ENCODE peak calls at places on chromosomes 16 and 17, in ten cellular contexts. One of them, this sample, is unnamed. For H3K27me3, the result is how much of the 10 kb centered on the place peaks cover.

GRCh38 chr17:43517615-43518386 is 28.3 kb downstream of the ETV4 start:
- DNase-seq in stomach: no peak
- DNase-seq in PC-9: no peak
- DNase-seq in pancreas: no peak
- DNase-seq in right lobe of liver: no peak
- DNase-seq in heart right ventricle: no peak
- DNase-seq in IMR-90: peak
- DNase-seq in small intestine: peak
- DNase-seq in GM23248: peak
- DNase-seq in AG04450: no peak
- DNase-seq in this sample: peak

GRCh38 chr17:7114241-7114874 is at the start of gene ASGR2:
- DNase-seq in right lobe of liver: peak
- DNase-seq in GM23248: no peak
- DNase-seq in pancreas: no peak
- DNase-seq in heart right ventricle: no peak
- DNase-seq in PC-9: no peak
- DNase-seq in IMR-90: no peak
- DNase-seq in small intestine: no peak
- DNase-seq in AG04450: no peak
- DNase-seq in stomach: no peak
- DNase-seq in this sample: no peak

GRCh38 chr17:9158545-9159452 is 137.5 kb downstream of the NTN1 start:
- DNase-seq in heart right ventricle: no peak
- DNase-seq in IMR-90: no peak
- DNase-seq in pancreas: no peak
- DNase-seq in AG04450: no peak
- DNase-seq in right lobe of liver: no peak
- DNase-seq in small intestine: peak
- DNase-seq in GM23248: peak
- DNase-seq in stomach: no peak
- DNase-seq in PC-9: no peak
- DNase-seq in this sample: no peak

GRCh38 chr16:52499061-52499460 is 47.9 kb downstream of the TOX3 start:
- DNase-seq in stomach: no peak
- DNase-seq in right lobe of liver: no peak
- DNase-seq in GM23248: no peak
- DNase-seq in PC-9: no peak
- DNase-seq in small intestine: no peak
- DNase-seq in AG04450: no peak
- DNase-seq in heart right ventricle: no peak
- DNase-seq in pancreas: no peak
- DNase-seq in IMR-90: no peak
- DNase-seq in this sample: no peak

GRCh38 chr17:19991252-19991885 is 13.7 kb upstream of the AKAP10 start:
- DNase-seq in right lobe of liver: no peak
- DNase-seq in heart right ventricle: no peak
- DNase-seq in PC-9: peak
- DNase-seq in small intestine: no peak
- DNase-seq in GM23248: no peak
- DNase-seq in stomach: no peak
- DNase-seq in pancreas: no peak
- DNase-seq in AG04450: no peak
- DNase-seq in IMR-90: no peak
- DNase-seq in this sample: no peak

GRCh38 chr17:32771396-32771795 is 105.5 kb downstream of the MYO1D start:
- DNase-seq in stomach: no peak
- DNase-seq in pancreas: no peak
- DNase-seq in right lobe of liver: no peak
- DNase-seq in GM23248: peak
- DNase-seq in small intestine: no peak
- DNase-seq in PC-9: no peak
- DNase-seq in heart right ventricle: no peak
- DNase-seq in AG04450: no peak
- DNase-seq in IMR-90: no peak
- DNase-seq in this sample: no peak

GRCh38 chr16:69927056-69927757 is 23.9 kb upstream of the CLEC18A start:
- DNase-seq in small intestine: no peak
- DNase-seq in pancreas: peak
- DNase-seq in PC-9: no peak
- DNase-seq in stomach: no peak
- DNase-seq in right lobe of liver: no peak
- DNase-seq in AG04450: no peak
- DNase-seq in IMR-90: peak
- DNase-seq in GM23248: peak
- DNase-seq in heart right ventricle: peak
- DNase-seq in this sample: no peak

GRCh38 chr17:61384384-61385090 is 15.1 kb upstream of the TBX2 start:
- DNase-seq in small intestine: no peak
- DNase-seq in stomach: no peak
- DNase-seq in right lobe of liver: no peak
- DNase-seq in heart right ventricle: no peak
- DNase-seq in IMR-90: no peak
- DNase-seq in pancreas: no peak
- DNase-seq in AG04450: no peak
- DNase-seq in GM23248: no peak
- DNase-seq in PC-9: no peak
- DNase-seq in this sample: no peak

GRCh38 chr17:32267690-32268205 is 2.1 kb downstream of the RHBDL3 start:
- DNase-seq in stomach: no peak
- DNase-seq in AG04450: no peak
- DNase-seq in pancreas: no peak
- DNase-seq in GM23248: no peak
- DNase-seq in small intestine: no peak
- DNase-seq in heart right ventricle: no peak
- DNase-seq in PC-9: peak
- DNase-seq in IMR-90: no peak
- DNase-seq in right lobe of liver: no peak
- DNase-seq in this sample: no peak

GRCh38 chr17:76738468-76738850 is 540 bp downstream of the MFSD11 start:
- DNase-seq in PC-9: no peak
- DNase-seq in pancreas: no peak
- DNase-seq in small intestine: peak
- DNase-seq in stomach: no peak
- DNase-seq in GM23248: peak
- DNase-seq in IMR-90: no peak
- DNase-seq in AG04450: no peak
- DNase-seq in heart right ventricle: no peak
- DNase-seq in right lobe of liver: no peak
- DNase-seq in this sample: no peak

GRCh38 chr16:87829123-87829980 is 40.0 kb downstream of the SLC7A5 start:
- DNase-seq in heart right ventricle: no peak
- DNase-seq in IMR-90: no peak
- DNase-seq in right lobe of liver: no peak
- DNase-seq in small intestine: no peak
- DNase-seq in PC-9: no peak
- DNase-seq in GM23248: peak
- DNase-seq in AG04450: no peak
- DNase-seq in stomach: no peak
- DNase-seq in pancreas: peak
- DNase-seq in this sample: no peak

GRCh38 chr17:73030501-73030911 is 62.0 kb downstream of the SLC39A11 start:
- DNase-seq in heart right ventricle: no peak
- DNase-seq in AG04450: no peak
- DNase-seq in GM23248: peak
- DNase-seq in IMR-90: peak
- DNase-seq in stomach: peak
- DNase-seq in pancreas: peak
- DNase-seq in small intestine: peak
- DNase-seq in PC-9: no peak
- DNase-seq in right lobe of liver: peak
- DNase-seq in this sample: no peak

GRCh38 chr16:64580558-64580957 is 541.3 kb downstream of the CDH11 start:
- DNase-seq in AG04450: no peak
- DNase-seq in pancreas: no peak
- DNase-seq in heart right ventricle: no peak
- DNase-seq in small intestine: no peak
- DNase-seq in GM23248: no peak
- DNase-seq in stomach: no peak
- DNase-seq in PC-9: no peak
- DNase-seq in right lobe of liver: no peak
- DNase-seq in IMR-90: no peak
- DNase-seq in this sample: no peak

GRCh38 chr16:80047796-80048649 is 447.5 kb upstream of the MAF start:
- DNase-seq in IMR-90: no peak
- DNase-seq in small intestine: no peak
- DNase-seq in pancreas: no peak
- DNase-seq in GM23248: no peak
- DNase-seq in PC-9: no peak
- DNase-seq in AG04450: no peak
- DNase-seq in heart right ventricle: no peak
- DNase-seq in right lobe of liver: no peak
- DNase-seq in stomach: no peak
- DNase-seq in this sample: no peak

GRCh38 chr17:28716740-28717577 is 709 bp downstream of the RAB34 start:
- DNase-seq in right lobe of liver: no peak
- DNase-seq in PC-9: peak
- DNase-seq in small intestine: no peak
- DNase-seq in IMR-90: peak
- DNase-seq in AG04450: no peak
- DNase-seq in pancreas: peak
- DNase-seq in heart right ventricle: no peak
- DNase-seq in stomach: no peak
- DNase-seq in GM23248: peak
- DNase-seq in this sample: peak

GRCh38 chr16:56931769-56932587 is at the start of gene HERPUD1:
- DNase-seq in PC-9: peak
- DNase-seq in stomach: peak
- DNase-seq in pancreas: peak
- DNase-seq in heart right ventricle: peak
- DNase-seq in right lobe of liver: peak
- DNase-seq in IMR-90: peak
- DNase-seq in AG04450: peak
- DNase-seq in small intestine: peak
- DNase-seq in GM23248: peak
- DNase-seq in this sample: peak

GRCh38 chr16:11980167-11980844 is 3.8 kb downstream of the SNX29 start:
- DNase-seq in right lobe of liver: no peak
- DNase-seq in AG04450: no peak
- DNase-seq in PC-9: no peak
- DNase-seq in heart right ventricle: no peak
- DNase-seq in small intestine: no peak
- DNase-seq in stomach: no peak
- DNase-seq in GM23248: no peak
- DNase-seq in pancreas: no peak
- DNase-seq in IMR-90: no peak
- DNase-seq in this sample: no peak

GRCh38 chr16:6483634-6484033 is 849.0 kb upstream of the RBFOX1 start:
- DNase-seq in PC-9: no peak
- DNase-seq in IMR-90: no peak
- DNase-seq in GM23248: no peak
- DNase-seq in right lobe of liver: no peak
- DNase-seq in small intestine: no peak
- DNase-seq in stomach: no peak
- DNase-seq in AG04450: no peak
- DNase-seq in pancreas: peak
- DNase-seq in heart right ventricle: no peak
- DNase-seq in this sample: no peak

GRCh38 chr17:7548585-7549400 is at the start of gene TNFSF12:
- DNase-seq in PC-9: peak
- DNase-seq in right lobe of liver: peak
- DNase-seq in small intestine: peak
- DNase-seq in stomach: peak
- DNase-seq in AG04450: no peak
- DNase-seq in GM23248: peak
- DNase-seq in pancreas: peak
- DNase-seq in heart right ventricle: peak
- DNase-seq in IMR-90: peak
- DNase-seq in this sample: peak

GRCh38 chr16:3170440-3171180 is 17.4 kb upstream of the OR1F1 start:
- DNase-seq in heart right ventricle: no peak
- DNase-seq in pancreas: no peak
- DNase-seq in GM23248: peak
- DNase-seq in PC-9: no peak
- DNase-seq in IMR-90: no peak
- DNase-seq in small intestine: no peak
- DNase-seq in AG04450: no peak
- DNase-seq in right lobe of liver: no peak
- DNase-seq in stomach: no peak
- DNase-seq in this sample: no peak
- H3K27ac ChIP-seq in heart right ventricle: no peak
- H3K27ac ChIP-seq in pancreas: no peak
- H3K27ac ChIP-seq in GM23248: no peak
- H3K27ac ChIP-seq in PC-9: no peak
- H3K27ac ChIP-seq in IMR-90: no peak
- H3K27ac ChIP-seq in small intestine: no peak
- H3K27ac ChIP-seq in AG04450: no peak
- H3K27ac ChIP-seq in right lobe of liver: no peak
- H3K27ac ChIP-seq in stomach: no peak
- H3K27ac ChIP-seq in this sample: no peak

DNA sequence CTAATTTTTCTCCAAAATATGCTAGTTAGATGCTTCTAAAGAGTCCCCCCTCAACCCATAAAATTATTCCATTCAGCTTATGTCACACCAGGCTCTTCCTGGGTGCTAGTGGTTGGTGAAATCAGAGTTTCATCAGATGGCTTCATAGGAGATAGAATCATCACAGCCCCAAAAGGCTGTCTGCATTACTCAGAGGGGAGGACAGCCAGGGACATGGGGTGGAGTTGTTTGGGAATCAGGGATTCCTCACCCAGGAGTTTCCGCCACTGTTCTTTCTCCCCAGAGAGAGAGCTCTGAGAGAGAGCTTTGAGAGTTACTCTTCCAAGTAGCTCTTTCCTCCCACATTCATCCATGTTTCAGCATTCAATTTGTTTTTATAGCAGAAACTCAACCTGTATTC is 290 bp upstream of the KRT34 start:
- DNase-seq in PC-9: no peak
- DNase-seq in stomach: no peak
- DNase-seq in heart right ventricle: no peak
- DNase-seq in IMR-90: peak
- DNase-seq in GM23248: peak
- DNase-seq in small intestine: no peak
- DNase-seq in pancreas: no peak
- DNase-seq in AG04450: no peak
- DNase-seq in right lobe of liver: no peak
- DNase-seq in this sample: no peak
- H3K27me3 ChIP-seq in PC-9: under half
- H3K27me3 ChIP-seq in stomach: under half
- H3K27me3 ChIP-seq in heart right ventricle: under half
- H3K27me3 ChIP-seq in IMR-90: under half
- H3K27me3 ChIP-seq in GM23248: under half
- H3K27me3 ChIP-seq in small intestine: under half
- H3K27me3 ChIP-seq in pancreas: under half
- H3K27me3 ChIP-seq in AG04450: under half
- H3K27me3 ChIP-seq in right lobe of liver: under half
- H3K27me3 ChIP-seq in this sample: under half

GRCh38 chr17:10518271-10519037 is at the start of gene MYH1:
- DNase-seq in GM23248: no peak
- DNase-seq in AG04450: no peak
- DNase-seq in pancreas: no peak
- DNase-seq in heart right ventricle: no peak
- DNase-seq in IMR-90: no peak
- DNase-seq in small intestine: peak
- DNase-seq in stomach: no peak
- DNase-seq in right lobe of liver: no peak
- DNase-seq in PC-9: no peak
- DNase-seq in this sample: no peak
- H3K4me3 ChIP-seq in GM23248: no peak
- H3K4me3 ChIP-seq in AG04450: no peak
- H3K4me3 ChIP-seq in pancreas: no peak
- H3K4me3 ChIP-seq in heart right ventricle: no peak
- H3K4me3 ChIP-seq in IMR-90: no peak
- H3K4me3 ChIP-seq in small intestine: no peak
- H3K4me3 ChIP-seq in stomach: no peak
- H3K4me3 ChIP-seq in right lobe of liver: no peak
- H3K4me3 ChIP-seq in PC-9: no peak
- H3K4me3 ChIP-seq in this sample: no peak

GRCh38 chr16:21218135-21218534 is 6.8 kb upstream of the ZP2 start:
- DNase-seq in pancreas: no peak
- DNase-seq in heart right ventricle: no peak
- DNase-seq in GM23248: no peak
- DNase-seq in right lobe of liver: no peak
- DNase-seq in PC-9: no peak
- DNase-seq in AG04450: no peak
- DNase-seq in stomach: no peak
- DNase-seq in small intestine: no peak
- DNase-seq in IMR-90: no peak
- DNase-seq in this sample: no peak
- H3K27ac ChIP-seq in pancreas: no peak
- H3K27ac ChIP-seq in heart right ventricle: no peak
- H3K27ac ChIP-seq in GM23248: no peak
- H3K27ac ChIP-seq in right lobe of liver: no peak
- H3K27ac ChIP-seq in PC-9: no peak
- H3K27ac ChIP-seq in AG04450: no peak
- H3K27ac ChIP-seq in stomach: no peak
- H3K27ac ChIP-seq in small intestine: no peak
- H3K27ac ChIP-seq in IMR-90: no peak
- H3K27ac ChIP-seq in this sample: no peak